ENCODE peak calls at places on chromosomes 2 and 18, in six cellular contexts. S, G, R, O, H and T are unnamed samples.

GRCh38 chr18:10797882-10798281 is 272.1 kb downstream of the NAPG start:
- DNase-seq in R (no peak), S (no peak), H (no peak), O (no peak), G (no peak), T (no peak)

GRCh38 chr2:60500861-60501260 is 52.6 kb downstream of the BCL11A start:
- DNase-seq in O (no peak), H (no peak), S (no peak), R (no peak), G (no peak), T (no peak)

GRCh38 chr2:221601376-221601775 is 29.3 kb upstream of the EPHA4 start:
- DNase-seq in O (no peak), R (no peak), H (no peak), S (no peak), G (no peak), T (no peak)

GRCh38 chr2:26299488-26300092 is 46.4 kb upstream of the SELENOI start:
- DNase-seq in H (peak), O (peak), G (no peak), R (peak), S (no peak), T (peak)

GRCh38 chr2:45833968-45834344 is 182.5 kb downstream of the PRKCE start:
- DNase-seq in G (no peak), H (no peak), R (no peak), S (peak), O (no peak), T (no peak)

GRCh38 chr2:226414313-226414712 is 385.3 kb downstream of the IRS1 start:
- DNase-seq in R (no peak), H (no peak), G (no peak), S (no peak), O (no peak), T (no peak)

GRCh38 chr2:214158851-214159250 is 252.0 kb upstream of the VWC2L start:
- DNase-seq in O (no peak), G (no peak), R (no peak), H (no peak), S (no peak), T (no peak)

GRCh38 chr2:175463639-175464310 is 282.3 kb upstream of the ATP5MC3 start:
- DNase-seq in O (no peak), H (no peak), G (no peak), S (no peak), R (no peak), T (no peak)

GRCh38 chr2:223488814-223489213 is 113.3 kb downstream of the SCG2 start:
- DNase-seq in H (no peak), G (no peak), S (no peak), O (no peak), R (no peak), T (no peak)

GRCh38 chr2:42835577-42836371 is 43.4 kb upstream of the HAAO start:
- DNase-seq in O (no peak), G (peak), S (peak), R (no peak), H (no peak), T (peak)

GRCh38 chr18:25604909-25605247 is 252.9 kb upstream of the ZNF521 start:
- DNase-seq in S (no peak), G (no peak), H (no peak), O (no peak), R (no peak), T (no peak)

GRCh38 chr2:135573620-135574019 is 42.3 kb downstream of the R3HDM1 start:
- DNase-seq in G (no peak), O (no peak), H (no peak), S (no peak), R (no peak), T (no peak)

GRCh38 chr18:79944746-79945117 is 6.7 kb downstream of the SLC66A2 start:
- DNase-seq in S (peak), R (peak), O (no peak), H (no peak), G (peak), T (peak)

GRCh38 chr18:9454061-9454703 is 21.1 kb upstream of the RALBP1 start:
- DNase-seq in O (no peak), R (no peak), H (no peak), G (no peak), S (no peak), T (no peak)

GRCh38 chr2:240469239-240469636 is 33.8 kb downstream of the GPC1 start:
- DNase-seq in G (peak), R (no peak), H (no peak), O (no peak), S (peak), T (peak)

GRCh38 chr2:8612734-8613179 is 69.1 kb upstream of the ID2 start:
- DNase-seq in O (peak), R (no peak), S (no peak), H (no peak), G (peak), T (no peak)

GRCh38 chr2:226077031-226077430 is 677.5 kb downstream of the NYAP2 start:
- DNase-seq in H (no peak), S (no peak), G (no peak), O (no peak), R (no peak), T (no peak)

GRCh38 chr2:77519888-77520506 is 2.2 kb downstream of the LRRTM4 start:
- DNase-seq in G (no peak), S (no peak), O (no peak), H (no peak), R (no peak), T (no peak)

GRCh38 chr2:149031396-149031795 is 7.1 kb upstream of the LYPD6B start:
- DNase-seq in H (no peak), G (no peak), O (no peak), S (no peak), R (no peak), T (no peak)

GRCh38 chr18:63137999-63138448 is 181.5 kb downstream of the BCL2 start:
- DNase-seq in G (no peak), R (no peak), S (no peak), O (peak), H (peak), T (no peak)

GRCh38 chr2:240472078-240472790 is 36.8 kb downstream of the GPC1 start:
- DNase-seq in G (peak), H (no peak), S (no peak), R (no peak), O (no peak), T (no peak)